ENCODE peak calls at places on chromosomes 1 and 21, in five cellular contexts. S is HCT116, U is suprapubic skin, R is GM23338, I is prostate gland. M is an unnamed sample.

GRCh38 chr21:45019076-45019886 is 55.1 kb upstream of the ADARB1 start:
- DNase-seq in S (no peak), U (peak; percentile 72), R (peak; percentile 66), I (no peak), M (no peak)

GRCh38 chr1:164320780-164321683 is 238.0 kb upstream of the PBX1 start:
- DNase-seq in S (no peak), U (no peak), R (peak; percentile 77), I (peak; percentile 20), M (no peak)

GRCh38 chr1:57887973-57888491 is 464.2 kb upstream of the DAB1 start:
- DNase-seq in S (no peak), U (no peak), R (no peak), I (no peak), M (no peak)

GRCh38 chr1:76668046-76668445 is 199.2 kb upstream of the ST6GALNAC5 start:
- DNase-seq in S (no peak), U (no peak), R (no peak), I (no peak), M (no peak)

GRCh38 chr1:41587791-41588190 is 103.3 kb upstream of the EDN2 start:
- DNase-seq in S (no peak), U (no peak), R (no peak), I (no peak), M (no peak)

GRCh38 chr1:52955129-52955970 is 28.3 kb downstream of the SCP2 start:
- DNase-seq in S (no peak), U (no peak), R (no peak), I (no peak), M (no peak)

GRCh38 chr1:214018605-214019268 is 31.0 kb downstream of the PROX1 start:
- DNase-seq in S (no peak), U (no peak), R (no peak), I (no peak), M (no peak)

GRCh38 chr1:114334297-114334696 is 176.7 kb downstream of the TRIM33 start:
- DNase-seq in S (no peak), U (no peak), R (no peak), I (no peak), M (no peak)

GRCh38 chr1:99207216-99207615 is 57.1 kb upstream of the PLPPR4 start:
- DNase-seq in S (no peak), U (no peak), R (no peak), I (no peak), M (no peak)

GRCh38 chr1:244865028-244865371 is 657 bp upstream of the HNRNPU start:
- DNase-seq in S (no peak), U (peak; percentile 71), R (peak; percentile 56), I (no peak), M (no peak)

GRCh38 chr1:85372683-85373446 is 92.1 kb downstream of the DDAH1 start:
- DNase-seq in S (no peak), U (no peak), R (no peak), I (peak; percentile 22), M (no peak)

GRCh38 chr1:228376651-228377631 is 29.7 kb downstream of the TRIM11 start:
- DNase-seq in S (no peak), U (peak; percentile 56), R (no peak), I (no peak), M (no peak)

GRCh38 chr1:86616871-86617270 is 70.0 kb downstream of the CLCA4 start:
- DNase-seq in S (no peak), U (no peak), R (peak; percentile 5), I (no peak), M (no peak)

GRCh38 chr1:32498751-32499150 is 33.9 kb downstream of the ZBTB8B start:
- DNase-seq in S (no peak), U (no peak), R (no peak), I (no peak), M (no peak)

GRCh38 chr1:32500387-32501209 is 35.7 kb downstream of the ZBTB8B start:
- DNase-seq in S (no peak), U (peak; percentile 75), R (peak; percentile 85), I (peak; percentile 51), M (no peak)

GRCh38 chr1:32494711-32495337 is 30.0 kb downstream of the ZBTB8B start:
- DNase-seq in S (no peak), U (no peak), R (no peak), I (no peak), M (no peak)

GRCh38 chr1:32494196-32494595 is 29.3 kb downstream of the ZBTB8B start:
- DNase-seq in S (no peak), U (no peak), R (no peak), I (no peak), M (no peak)

DNA sequence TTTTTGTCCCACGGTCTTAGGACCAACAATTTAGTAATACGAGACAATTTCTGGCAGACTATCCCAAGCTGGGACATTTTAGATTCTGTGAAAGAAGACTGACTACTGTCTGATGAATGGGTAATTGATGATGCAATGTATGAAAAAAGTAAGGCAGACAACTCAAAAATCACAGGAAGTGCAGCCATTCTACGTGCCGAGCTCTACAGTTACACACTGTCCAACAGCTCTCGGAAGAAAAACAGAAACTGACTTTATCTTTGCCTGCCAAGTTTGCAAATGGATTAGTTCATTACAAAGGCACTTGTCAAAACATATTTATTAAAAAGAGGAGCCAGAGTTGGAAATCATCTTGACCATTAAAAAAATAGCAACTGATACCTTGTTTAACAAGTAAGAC is 31.3 kb downstream of the ZBTB8B start:
- DNase-seq in S (no peak), U (no peak), R (no peak), I (peak; percentile 19), M (no peak)
- TF ChIP-seq POLR2AphosphoS5 in S (no peak), U (no peak), R (no peak), I (peak; percentile 72), M (no peak)

DNA sequence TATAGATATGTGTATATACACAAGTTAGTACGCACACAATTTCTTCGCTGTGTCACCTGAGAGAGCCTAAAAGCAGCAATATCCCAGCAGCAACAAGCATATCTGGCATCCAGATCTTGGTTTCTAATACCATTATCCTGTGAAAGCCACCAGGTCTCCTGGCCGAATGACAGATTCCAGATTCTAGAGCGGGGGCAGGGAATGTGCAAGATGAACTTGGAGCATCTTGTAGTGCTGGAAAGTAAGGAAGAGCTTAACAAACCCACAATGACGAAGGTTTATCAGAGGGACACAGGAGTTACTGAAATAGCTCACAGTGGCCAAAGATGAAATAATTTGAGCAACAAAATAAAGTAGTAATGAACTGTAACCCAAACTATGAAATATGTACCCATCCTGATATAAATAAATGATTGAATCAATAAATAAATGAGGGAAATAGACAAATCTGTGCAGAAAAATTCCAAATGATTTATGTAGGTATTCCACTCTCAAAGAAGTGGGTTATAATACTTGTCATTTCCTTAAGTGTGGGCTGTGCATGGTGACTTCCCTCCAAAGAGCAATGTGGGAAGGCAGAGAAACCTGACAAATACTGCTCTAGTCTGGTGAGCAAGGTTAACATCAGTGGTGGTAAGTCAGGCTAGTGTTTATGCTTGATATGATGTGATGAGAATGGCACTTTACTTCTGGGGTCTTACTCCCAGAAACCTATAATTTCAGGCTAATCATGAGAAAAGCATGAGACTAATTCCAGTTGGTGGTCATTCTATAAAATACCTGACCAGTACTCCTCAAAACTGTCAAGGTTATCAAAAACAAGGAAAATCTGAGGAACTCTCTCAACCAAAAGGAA is 67.9 kb downstream of the LRRC8D start:
- DNase-seq in S (no peak), U (no peak), R (no peak), I (no peak), M (no peak)
- H3K4me1 ChIP-seq in S (peaks cover 17% of the 10 kb centered on the region), U (peaks cover 12% of the 10 kb centered on the region), R (peaks cover 16% of the 10 kb centered on the region), I (no peaks in the 10 kb centered on the region), M (peaks cover 12% of the 10 kb centered on the region)

DNA sequence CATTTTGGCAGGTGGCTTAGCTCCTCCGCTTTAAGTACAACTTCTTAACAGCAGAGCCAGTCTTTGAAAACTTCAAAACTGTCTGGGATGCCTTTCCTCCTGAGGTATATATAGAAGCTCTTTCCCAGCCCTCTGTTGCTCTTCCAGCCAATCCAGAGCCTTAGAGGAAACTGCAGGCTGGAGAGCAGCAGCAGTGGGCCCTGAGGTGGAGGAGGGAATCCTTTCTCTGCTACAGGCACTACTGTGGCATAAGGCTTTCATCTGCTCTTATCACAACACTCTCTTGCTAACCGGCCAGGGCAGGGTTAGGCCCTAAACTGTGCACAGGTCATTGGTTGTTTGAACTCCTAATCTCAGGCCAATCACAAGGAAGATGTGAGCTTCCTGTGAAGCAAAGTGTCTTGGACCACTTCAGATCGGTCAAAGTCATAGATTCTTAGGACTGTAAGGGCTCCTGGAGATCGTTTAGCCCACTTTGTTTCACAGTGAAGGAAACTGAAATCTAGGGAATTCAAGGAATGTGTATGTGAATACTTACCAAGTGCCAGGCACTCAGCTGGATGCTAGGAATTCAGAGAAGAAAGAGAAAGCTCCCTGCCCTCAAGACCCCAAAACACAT is at the start of gene RGS5:
- DNase-seq in S (no peak), U (no peak), R (peak; percentile 93), I (no peak), M (no peak)
- TF ChIP-seq POLR2AphosphoS5 in S (no peak), U (no peak), R (peak; percentile 52), I (no peak), M (no peak)

DNA sequence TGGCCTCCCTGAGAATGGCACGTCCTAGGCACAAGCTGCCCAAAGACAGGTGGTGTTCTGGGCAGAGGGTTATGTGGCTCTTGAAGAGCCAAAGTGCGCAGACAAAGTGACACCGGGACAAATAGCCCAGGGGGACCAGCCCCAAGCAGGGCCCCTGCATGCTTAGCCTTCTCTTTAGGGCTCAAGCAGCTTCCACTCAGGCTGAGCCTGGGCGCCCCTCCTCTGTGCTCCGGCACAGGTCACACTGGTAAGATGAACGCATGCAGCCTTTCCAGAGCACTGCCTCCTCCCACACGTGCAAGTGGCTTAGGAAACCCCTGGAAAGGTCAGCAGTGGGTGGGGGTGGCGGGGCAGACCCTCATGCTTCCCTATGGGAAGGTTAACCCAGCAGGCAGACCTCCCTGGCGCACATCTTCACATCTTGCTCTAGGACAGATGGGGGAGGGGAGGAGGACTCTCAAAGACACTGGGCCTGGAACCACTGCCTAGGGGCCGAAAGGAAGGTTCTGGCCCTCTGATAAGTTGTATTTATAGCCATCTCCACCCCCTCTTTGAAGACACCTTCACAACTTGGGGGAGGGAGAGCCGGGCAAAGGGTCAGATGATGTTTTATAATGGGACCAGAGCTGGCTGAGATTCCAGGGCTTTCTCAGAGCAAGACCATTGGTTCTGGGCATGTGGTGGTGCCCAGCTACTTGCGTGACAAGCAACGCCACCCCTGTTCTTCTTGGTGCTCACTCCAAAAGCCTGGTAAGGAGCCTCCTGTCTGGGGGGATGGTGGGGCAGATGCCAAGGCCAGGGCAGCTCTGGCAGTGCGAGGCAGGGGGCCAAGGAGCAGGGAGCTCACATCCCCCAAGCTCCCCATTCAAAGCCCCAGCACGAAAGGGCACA is 5.5 kb downstream of the KLHL21 start:
- DNase-seq in S (no peak), U (no peak), R (no peak), I (no peak), M (no peak)
- H3K4me1 ChIP-seq in S (peaks cover 8% of the 10 kb centered on the region), U (peaks cover 49% of the 10 kb centered on the region), R (peaks cover 9% of the 10 kb centered on the region), I (peaks cover 30% of the 10 kb centered on the region), M (peaks cover 16% of the 10 kb centered on the region)

DNA sequence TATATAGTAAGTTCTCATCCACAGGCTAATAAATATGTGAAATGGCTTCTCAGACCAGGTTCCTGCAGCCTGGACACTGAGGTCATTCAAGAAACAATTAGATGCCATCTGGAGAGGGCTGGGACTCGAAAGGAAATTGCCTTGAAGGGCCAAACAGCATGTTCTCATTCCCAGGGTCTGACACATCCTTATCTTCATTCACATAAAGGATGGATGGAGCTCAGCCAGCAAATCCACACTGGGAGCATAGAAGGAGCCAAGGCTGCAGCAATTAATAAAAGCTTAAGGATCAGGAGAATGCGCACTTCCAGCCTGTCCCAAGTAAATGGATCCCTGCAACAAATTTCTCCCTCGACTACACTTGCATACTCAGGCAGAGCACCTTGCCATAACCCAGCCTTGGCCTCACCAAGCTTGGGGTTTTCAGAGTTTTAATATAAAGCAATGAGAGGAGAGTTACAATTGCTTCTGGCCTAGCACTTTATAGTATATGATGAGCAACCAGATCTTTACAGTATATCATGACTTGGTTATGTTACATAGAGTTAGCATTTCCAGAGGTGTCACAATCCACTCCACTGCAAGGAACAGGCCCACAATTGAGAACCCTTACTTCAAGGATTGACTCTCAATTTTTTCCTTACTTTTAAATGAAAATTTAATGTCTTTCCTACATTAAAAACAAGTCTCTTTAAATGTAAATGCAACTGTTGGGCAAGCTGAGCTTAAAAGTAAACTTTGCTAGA is 55.9 kb downstream of the BCAR3 start:
- DNase-seq in S (no peak), U (no peak), R (no peak), I (no peak), M (no peak)
- TF ChIP-seq POLR2AphosphoS5 in S (no peak), U (no peak), R (no peak), I (no peak), M (no peak)